ENCODE peak calls at places on chromosomes 12 and 14, in four cellular contexts. Q is tibial artery, H is ovary, N is body of pancreas. J is an unnamed sample.

GRCh38 chr12:76666272-76666845 is 97.6 kb upstream of the ZDHHC17 start:
- DNase-seq in Q (no peak), H (no peak), N (no peak), J (no peak)

GRCh38 chr14:23056257-23056955 is 914 bp downstream of the CDH24 start:
- DNase-seq in Q (peak; percentile 65), H (peak; percentile 46), N (peak; percentile 81), J (peak; percentile 85)

GRCh38 chr12:131415781-131416180 is 295.1 kb upstream of the SFSWAP start:
- DNase-seq in Q (peak; percentile 28), H (no peak), N (no peak), J (no peak)

GRCh38 chr14:90161129-90161528 is 95.2 kb upstream of the PSMC1 start:
- DNase-seq in Q (no peak), H (no peak), N (no peak), J (no peak)

GRCh38 chr12:131075194-131075593 is 121.5 kb downstream of the ADGRD1 start:
- DNase-seq in Q (no peak), H (no peak), N (no peak), J (no peak)

GRCh38 chr12:91104812-91105466 is 6.4 kb downstream of the LUM start:
- DNase-seq in Q (no peak), H (no peak), N (no peak), J (no peak)

GRCh38 chr12:48349471-48349870 is 1.2 kb downstream of the ZNF641 start:
- DNase-seq in Q (no peak), H (peak; percentile 46), N (no peak), J (no peak)

GRCh38 chr12:90510948-90511347 is 444.0 kb downstream of the CCER1 start:
- DNase-seq in Q (no peak), H (no peak), N (no peak), J (no peak)

GRCh38 chr12:52702338-52702737 is 986 bp downstream of the KRT77 start:
- DNase-seq in Q (no peak), H (no peak), N (no peak), J (no peak)

GRCh38 chr12:56151672-56152131 is 685 bp upstream of the MYL6B start:
- DNase-seq in Q (no peak), H (no peak), N (peak; percentile 79), J (peak; percentile 51)

GRCh38 chr12:82124711-82125110 is 233.5 kb downstream of the CCDC59 start:
- DNase-seq in Q (no peak), H (no peak), N (no peak), J (no peak)

GRCh38 chr14:104665663-104666522 is 23.5 kb upstream of the INF2 start:
- DNase-seq in Q (peak; percentile 79), H (no peak), N (peak; percentile 71), J (no peak)

GRCh38 chr14:58749066-58749669 is 111.4 kb downstream of the DACT1 start:
- DNase-seq in Q (peak; percentile 65), H (no peak), N (peak; percentile 20), J (no peak)

GRCh38 chr12:102061096-102061555 is 665 bp downstream of the WASHC3 start:
- DNase-seq in Q (no peak), H (no peak), N (no peak), J (no peak)

GRCh38 chr12:128852026-128852725 is 1.1 kb upstream of the GLT1D1 start:
- DNase-seq in Q (peak; percentile 48), H (no peak), N (no peak), J (no peak)

GRCh38 chr12:4293299-4293941 is 19.9 kb downstream of the CCND2 start:
- DNase-seq in Q (peak; percentile 44), H (no peak), N (no peak), J (no peak)

GRCh38 chr12:75526655-75527511 is 15.5 kb upstream of the KRR1 start:
- DNase-seq in Q (no peak), H (no peak), N (no peak), J (peak; percentile 16)

GRCh38 chr14:61342486-61342885 is 21.1 kb downstream of the PRKCH start:
- DNase-seq in Q (no peak), H (no peak), N (no peak), J (no peak)

GRCh38 chr14:90175631-90176030 is 80.7 kb upstream of the PSMC1 start:
- DNase-seq in Q (no peak), H (no peak), N (peak; percentile 63), J (no peak)

GRCh38 chr14:90381999-90382451 is 14.8 kb upstream of the CALM1 start:
- DNase-seq in Q (peak; percentile 77), H (peak; percentile 51), N (peak; percentile 89), J (peak; percentile 18)

GRCh38 chr12:124538194-124539082 is 29.0 kb downstream of the NCOR2 start:
- DNase-seq in Q (no peak), H (no peak), N (no peak), J (no peak)

GRCh38 chr12:11814362-11814761 is 164.9 kb downstream of the ETV6 start:
- DNase-seq in Q (no peak), H (no peak), N (no peak), J (no peak)

GRCh38 chr12:15931590-15932053 is 20.5 kb downstream of the DERA start:
- DNase-seq in Q (no peak), H (no peak), N (no peak), J (no peak)

GRCh38 chr14:91961297-91962220 is 14.1 kb upstream of the FBLN5 start:
- DNase-seq in Q (no peak), H (no peak), N (no peak), J (no peak)

GRCh38 chr14:37172024-37172869 is at the start of gene SLC25A21:
- DNase-seq in Q (peak; percentile 79), H (peak; percentile 77), N (peak; percentile 86), J (peak; percentile 72)

GRCh38 chr12:108788076-108788782 is 56.9 kb upstream of the CORO1C start:
- DNase-seq in Q (peak; percentile 85), H (no peak), N (no peak), J (no peak)

GRCh38 chr14:94679941-94680340 is 67.8 kb downstream of the SERPINA3 start:
- DNase-seq in Q (peak; percentile 39), H (no peak), N (no peak), J (no peak)

GRCh38 chr12:39427360-39427808 is 15.5 kb downstream of the KIF21A start:
- DNase-seq in Q (no peak), H (no peak), N (no peak), J (no peak)

GRCh38 chr14:89025581-89026236 is 201.3 kb downstream of the TTC8 start:
- DNase-seq in Q (no peak), H (no peak), N (no peak), J (no peak)

GRCh38 chr12:131675126-131676080 is 35.5 kb upstream of the SFSWAP start:
- DNase-seq in Q (peak; percentile 55), H (no peak), N (no peak), J (no peak)

GRCh38 chr12:79559591-79559990 is 131.2 kb downstream of the PAWR start:
- DNase-seq in Q (no peak), H (no peak), N (no peak), J (no peak)
- TF ChIP-seq CTCF in Q (no peak), H (no peak), N (no peak), J (no peak)

GRCh38 chr12:111505601-111506036 is 93.5 kb downstream of the ATXN2 start:
- DNase-seq in Q (no peak), H (no peak), N (no peak), J (no peak)
- TF ChIP-seq CTCF in Q (no peak), H (no peak), N (no peak), J (no peak)

GRCh38 chr14:98204139-98204538 is 1067.9 kb downstream of the BCL11B start:
- DNase-seq in Q (no peak), H (no peak), N (no peak), J (no peak)

GRCh38 chr14:98207466-98207865 is 1064.5 kb downstream of the BCL11B start:
- DNase-seq in Q (no peak), H (no peak), N (no peak), J (no peak)

GRCh38 chr14:98208074-98208675 is 1063.8 kb downstream of the BCL11B start:
- DNase-seq in Q (no peak), H (no peak), N (no peak), J (no peak)

GRCh38 chr14:98210045-98210678 is 1061.8 kb downstream of the BCL11B start:
- DNase-seq in Q (no peak), H (no peak), N (no peak), J (no peak)

GRCh38 chr14:98208943-98209342 is 1063.1 kb downstream of the BCL11B start:
- DNase-seq in Q (no peak), H (no peak), N (no peak), J (no peak)
- TF ChIP-seq CTCF in Q (no peak), H (no peak), N (no peak), J (no peak)

DNA sequence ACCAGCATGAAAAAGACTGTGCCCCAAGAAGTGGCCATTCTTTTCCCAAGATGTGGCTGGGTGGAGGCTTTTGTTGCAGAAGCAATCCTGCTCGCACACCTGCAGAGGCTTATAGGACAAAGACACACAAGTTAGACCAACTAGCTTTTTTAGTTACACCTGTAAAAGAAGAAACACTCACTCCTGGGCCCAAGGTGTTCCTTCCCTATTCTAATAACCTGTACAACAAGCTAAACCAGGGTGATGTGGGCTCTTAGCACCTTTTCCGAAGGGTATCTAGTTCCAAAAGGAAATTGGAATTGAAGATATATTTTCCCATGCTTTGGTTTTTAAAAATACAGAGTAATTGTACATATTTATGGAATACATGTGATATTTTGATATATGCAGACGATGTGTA is 31.0 kb downstream of the ENTPD5 start:
- DNase-seq in Q (no peak), H (no peak), N (no peak), J (no peak)
- TF ChIP-seq CTCF in Q (no peak), H (no peak), N (no peak), J (no peak)

GRCh38 chr14:51744372-51745150 is 92.9 kb downstream of the FRMD6 start:
- DNase-seq in Q (no peak), H (no peak), N (no peak), J (no peak)

GRCh38 chr14:51750542-51750941 is 98.8 kb downstream of the FRMD6 start:
- DNase-seq in Q (no peak), H (no peak), N (no peak), J (peak; percentile 24)
- TF ChIP-seq CTCF in Q (no peak), H (no peak), N (no peak), J (no peak)

J was measured in endothelial cell.